ENCODE peak calls at places on chromosomes 7 and 10, in seven cellular contexts. One of them, this sample, is unnamed.

GRCh38 chr10:17046989-17047388 is 82.6 kb downstream of the CUBN start:
- DNase-seq in EL: no peak
- DNase-seq in aorta: no peak
- DNase-seq in heart right ventricle: no peak
- DNase-seq in naive thymus-derived CD8-positive, alpha-beta T cell: no peak
- DNase-seq in tibial artery: no peak
- DNase-seq in neural crest cell: no peak
- DNase-seq in this sample: peak

GRCh38 chr10:69045441-69046300 is 42.2 kb upstream of the SRGN start:
- DNase-seq in EL: no peak
- DNase-seq in aorta: no peak
- DNase-seq in heart right ventricle: no peak
- DNase-seq in naive thymus-derived CD8-positive, alpha-beta T cell: no peak
- DNase-seq in tibial artery: no peak
- DNase-seq in neural crest cell: no peak
- DNase-seq in this sample: no peak

GRCh38 chr10:131980757-131981428 is 830 bp downstream of the BNIP3 start:
- DNase-seq in EL: peak
- DNase-seq in aorta: no peak
- DNase-seq in heart right ventricle: peak
- DNase-seq in naive thymus-derived CD8-positive, alpha-beta T cell: no peak
- DNase-seq in tibial artery: no peak
- DNase-seq in neural crest cell: no peak
- DNase-seq in this sample: peak

GRCh38 chr7:148501707-148502139 is 88.8 kb upstream of the C7orf33 start:
- DNase-seq in EL: no peak
- DNase-seq in aorta: no peak
- DNase-seq in heart right ventricle: no peak
- DNase-seq in naive thymus-derived CD8-positive, alpha-beta T cell: no peak
- DNase-seq in tibial artery: no peak
- DNase-seq in neural crest cell: peak
- DNase-seq in this sample: no peak

GRCh38 chr10:72011016-72011415 is 46.8 kb downstream of the CHST3 start:
- DNase-seq in EL: no peak
- DNase-seq in aorta: no peak
- DNase-seq in heart right ventricle: no peak
- DNase-seq in naive thymus-derived CD8-positive, alpha-beta T cell: no peak
- DNase-seq in tibial artery: no peak
- DNase-seq in neural crest cell: no peak
- DNase-seq in this sample: no peak

GRCh38 chr7:915291-916218 is 38.9 kb downstream of the ADAP1 start:
- DNase-seq in EL: no peak
- DNase-seq in aorta: no peak
- DNase-seq in heart right ventricle: no peak
- DNase-seq in naive thymus-derived CD8-positive, alpha-beta T cell: no peak
- DNase-seq in tibial artery: no peak
- DNase-seq in neural crest cell: no peak
- DNase-seq in this sample: no peak

GRCh38 chr10:125392140-125392539 is 231.8 kb upstream of the CTBP2 start:
- DNase-seq in EL: no peak
- DNase-seq in aorta: no peak
- DNase-seq in heart right ventricle: no peak
- DNase-seq in naive thymus-derived CD8-positive, alpha-beta T cell: no peak
- DNase-seq in tibial artery: no peak
- DNase-seq in neural crest cell: no peak
- DNase-seq in this sample: peak

GRCh38 chr7:27179503-27180430 is 5.3 kb downstream of the HOXA11 start:
- DNase-seq in EL: peak
- DNase-seq in aorta: peak
- DNase-seq in heart right ventricle: no peak
- DNase-seq in naive thymus-derived CD8-positive, alpha-beta T cell: peak
- DNase-seq in tibial artery: peak
- DNase-seq in neural crest cell: peak
- DNase-seq in this sample: peak